ENCODE peak calls at places on chromosomes 4 and X, in ten cellular contexts. One of them, this sample, is unnamed.

GRCh38 chr4:177250056-177250696 is 59.5 kb upstream of the NEIL3 start:
- DNase-seq in MM.1S: no peak
- DNase-seq in neural progenitor cell: peak
- DNase-seq in colonic mucosa: peak
- DNase-seq in mammary epithelial cell: peak
- DNase-seq in H9: peak
- DNase-seq in fibroblast of lung: peak
- DNase-seq in DND-41: peak
- DNase-seq in HCT116: peak
- DNase-seq in IMR-90: peak
- DNase-seq in this sample: peak

GRCh38 chr4:187167126-187167525 is 443.5 kb upstream of the FAT1 start:
- DNase-seq in fibroblast of lung: no peak
- DNase-seq in neural progenitor cell: no peak
- DNase-seq in H9: no peak
- DNase-seq in MM.1S: no peak
- DNase-seq in mammary epithelial cell: no peak
- DNase-seq in HCT116: no peak
- DNase-seq in DND-41: no peak
- DNase-seq in colonic mucosa: peak
- DNase-seq in IMR-90: no peak
- DNase-seq in this sample: no peak

GRCh38 chr4:122542411-122543236 is 78.2 kb downstream of the IL21 start:
- DNase-seq in DND-41: no peak
- DNase-seq in neural progenitor cell: no peak
- DNase-seq in mammary epithelial cell: peak
- DNase-seq in HCT116: no peak
- DNase-seq in fibroblast of lung: peak
- DNase-seq in H9: no peak
- DNase-seq in IMR-90: peak
- DNase-seq in colonic mucosa: no peak
- DNase-seq in MM.1S: peak
- DNase-seq in this sample: no peak

GRCh38 chr4:15875663-15876460 is 62.7 kb downstream of the FGFBP1 start:
- DNase-seq in HCT116: no peak
- DNase-seq in mammary epithelial cell: peak
- DNase-seq in IMR-90: no peak
- DNase-seq in fibroblast of lung: no peak
- DNase-seq in colonic mucosa: no peak
- DNase-seq in H9: no peak
- DNase-seq in DND-41: no peak
- DNase-seq in neural progenitor cell: no peak
- DNase-seq in MM.1S: no peak
- DNase-seq in this sample: no peak

GRCh38 chrX:49072712-49073095 is 1.1 kb downstream of the PRAF2 start:
- DNase-seq in neural progenitor cell: no peak
- DNase-seq in IMR-90: no peak
- DNase-seq in colonic mucosa: no peak
- DNase-seq in H9: no peak
- DNase-seq in MM.1S: no peak
- DNase-seq in fibroblast of lung: no peak
- DNase-seq in mammary epithelial cell: no peak
- DNase-seq in DND-41: no peak
- DNase-seq in HCT116: no peak
- DNase-seq in this sample: no peak

GRCh38 chrX:98194036-98194435 is 1310.3 kb downstream of the RPA4 start:
- DNase-seq in HCT116: no peak
- DNase-seq in colonic mucosa: no peak
- DNase-seq in MM.1S: no peak
- DNase-seq in DND-41: no peak
- DNase-seq in mammary epithelial cell: no peak
- DNase-seq in neural progenitor cell: no peak
- DNase-seq in H9: no peak
- DNase-seq in IMR-90: no peak
- DNase-seq in fibroblast of lung: no peak
- DNase-seq in this sample: no peak

GRCh38 chr4:21655100-21655499 is 293.5 kb downstream of the KCNIP4 start:
- DNase-seq in colonic mucosa: no peak
- DNase-seq in H9: no peak
- DNase-seq in neural progenitor cell: no peak
- DNase-seq in fibroblast of lung: no peak
- DNase-seq in IMR-90: no peak
- DNase-seq in HCT116: no peak
- DNase-seq in MM.1S: no peak
- DNase-seq in DND-41: no peak
- DNase-seq in mammary epithelial cell: no peak
- DNase-seq in this sample: no peak

GRCh38 chr4:158605393-158605792 is 66.3 kb downstream of the C4orf46 start:
- DNase-seq in HCT116: no peak
- DNase-seq in H9: no peak
- DNase-seq in colonic mucosa: no peak
- DNase-seq in mammary epithelial cell: no peak
- DNase-seq in neural progenitor cell: no peak
- DNase-seq in DND-41: no peak
- DNase-seq in IMR-90: no peak
- DNase-seq in fibroblast of lung: no peak
- DNase-seq in MM.1S: no peak
- DNase-seq in this sample: no peak

GRCh38 chrX:133698298-133698697 is 283.0 kb upstream of the GPC4 start:
- DNase-seq in MM.1S: no peak
- DNase-seq in mammary epithelial cell: no peak
- DNase-seq in H9: no peak
- DNase-seq in HCT116: no peak
- DNase-seq in colonic mucosa: no peak
- DNase-seq in fibroblast of lung: peak
- DNase-seq in IMR-90: peak
- DNase-seq in neural progenitor cell: no peak
- DNase-seq in DND-41: no peak
- DNase-seq in this sample: no peak

GRCh38 chrX:100368167-100368566 is 41.9 kb downstream of the PCDH19 start:
- DNase-seq in HCT116: peak
- DNase-seq in mammary epithelial cell: peak
- DNase-seq in IMR-90: peak
- DNase-seq in neural progenitor cell: peak
- DNase-seq in H9: peak
- DNase-seq in MM.1S: peak
- DNase-seq in fibroblast of lung: no peak
- DNase-seq in DND-41: no peak
- DNase-seq in colonic mucosa: no peak
- DNase-seq in this sample: peak

GRCh38 chr4:183391204-183391603 is 53.2 kb upstream of the CDKN2AIP start:
- DNase-seq in HCT116: no peak
- DNase-seq in MM.1S: no peak
- DNase-seq in H9: no peak
- DNase-seq in fibroblast of lung: no peak
- DNase-seq in IMR-90: no peak
- DNase-seq in colonic mucosa: no peak
- DNase-seq in neural progenitor cell: no peak
- DNase-seq in DND-41: no peak
- DNase-seq in mammary epithelial cell: no peak
- DNase-seq in this sample: peak

GRCh38 chr4:52038109-52038912 is at the start of gene SGCB:
- DNase-seq in MM.1S: peak
- DNase-seq in HCT116: no peak
- DNase-seq in mammary epithelial cell: peak
- DNase-seq in H9: peak
- DNase-seq in colonic mucosa: peak
- DNase-seq in neural progenitor cell: peak
- DNase-seq in fibroblast of lung: peak
- DNase-seq in IMR-90: peak
- DNase-seq in DND-41: peak
- DNase-seq in this sample: peak

GRCh38 chrX:20205927-20206708 is 60.6 kb downstream of the RPS6KA3 start:
- DNase-seq in mammary epithelial cell: no peak
- DNase-seq in H9: no peak
- DNase-seq in HCT116: no peak
- DNase-seq in MM.1S: no peak
- DNase-seq in colonic mucosa: no peak
- DNase-seq in IMR-90: no peak
- DNase-seq in DND-41: no peak
- DNase-seq in fibroblast of lung: no peak
- DNase-seq in neural progenitor cell: no peak
- DNase-seq in this sample: no peak

GRCh38 chr4:31370866-31371465 is 650.8 kb downstream of the PCDH7 start:
- DNase-seq in HCT116: peak
- DNase-seq in MM.1S: peak
- DNase-seq in mammary epithelial cell: peak
- DNase-seq in colonic mucosa: no peak
- DNase-seq in neural progenitor cell: peak
- DNase-seq in H9: no peak
- DNase-seq in fibroblast of lung: peak
- DNase-seq in IMR-90: peak
- DNase-seq in DND-41: peak
- DNase-seq in this sample: no peak

GRCh38 chrX:105698386-105698785 is 124.0 kb upstream of the NRK start:
- DNase-seq in fibroblast of lung: no peak
- DNase-seq in mammary epithelial cell: no peak
- DNase-seq in neural progenitor cell: no peak
- DNase-seq in MM.1S: no peak
- DNase-seq in IMR-90: no peak
- DNase-seq in colonic mucosa: no peak
- DNase-seq in H9: no peak
- DNase-seq in HCT116: no peak
- DNase-seq in DND-41: no peak
- DNase-seq in this sample: no peak

GRCh38 chr4:6951880-6952381 is 42.3 kb downstream of the TBC1D14 start:
- DNase-seq in MM.1S: no peak
- DNase-seq in colonic mucosa: no peak
- DNase-seq in IMR-90: no peak
- DNase-seq in HCT116: no peak
- DNase-seq in fibroblast of lung: no peak
- DNase-seq in mammary epithelial cell: no peak
- DNase-seq in DND-41: no peak
- DNase-seq in neural progenitor cell: no peak
- DNase-seq in H9: no peak
- DNase-seq in this sample: peak
- H3K9ac ChIP-seq in MM.1S: no peak
- H3K9ac ChIP-seq in colonic mucosa: no peak
- H3K9ac ChIP-seq in IMR-90: no peak
- H3K9ac ChIP-seq in HCT116: no peak
- H3K9ac ChIP-seq in fibroblast of lung: no peak
- H3K9ac ChIP-seq in mammary epithelial cell: no peak
- H3K9ac ChIP-seq in DND-41: no peak
- H3K9ac ChIP-seq in neural progenitor cell: no peak
- H3K9ac ChIP-seq in H9: no peak
- H3K9ac ChIP-seq in this sample: peak

GRCh38 chrX:134752558-134752957 is 94.3 kb upstream of the PLAC1 start:
- DNase-seq in MM.1S: no peak
- DNase-seq in H9: no peak
- DNase-seq in DND-41: no peak
- DNase-seq in HCT116: no peak
- DNase-seq in IMR-90: peak
- DNase-seq in colonic mucosa: no peak
- DNase-seq in fibroblast of lung: no peak
- DNase-seq in mammary epithelial cell: no peak
- DNase-seq in neural progenitor cell: no peak
- DNase-seq in this sample: no peak

GRCh38 chrX:134758652-134759051 is 100.4 kb upstream of the PLAC1 start:
- DNase-seq in IMR-90: no peak
- DNase-seq in H9: no peak
- DNase-seq in DND-41: no peak
- DNase-seq in HCT116: no peak
- DNase-seq in colonic mucosa: no peak
- DNase-seq in MM.1S: no peak
- DNase-seq in mammary epithelial cell: no peak
- DNase-seq in fibroblast of lung: no peak
- DNase-seq in neural progenitor cell: no peak
- DNase-seq in this sample: no peak

GRCh38 chrX:134749651-134750450 is 91.6 kb upstream of the PLAC1 start:
- DNase-seq in fibroblast of lung: no peak
- DNase-seq in IMR-90: no peak
- DNase-seq in MM.1S: no peak
- DNase-seq in neural progenitor cell: no peak
- DNase-seq in H9: no peak
- DNase-seq in DND-41: no peak
- DNase-seq in HCT116: no peak
- DNase-seq in colonic mucosa: no peak
- DNase-seq in mammary epithelial cell: no peak
- DNase-seq in this sample: no peak

GRCh38 chrX:134753185-134754008 is 95.1 kb upstream of the PLAC1 start:
- DNase-seq in IMR-90: peak
- DNase-seq in fibroblast of lung: peak
- DNase-seq in H9: no peak
- DNase-seq in colonic mucosa: no peak
- DNase-seq in MM.1S: no peak
- DNase-seq in HCT116: no peak
- DNase-seq in DND-41: no peak
- DNase-seq in mammary epithelial cell: peak
- DNase-seq in neural progenitor cell: no peak
- DNase-seq in this sample: no peak
- TF ChIP-seq CTCF in IMR-90: peak
- TF ChIP-seq CTCF in fibroblast of lung: peak
- TF ChIP-seq CTCF in H9: peak
- TF ChIP-seq CTCF in colonic mucosa: no peak
- TF ChIP-seq CTCF in MM.1S: no peak
- TF ChIP-seq CTCF in HCT116: peak
- TF ChIP-seq CTCF in DND-41: no peak
- TF ChIP-seq CTCF in mammary epithelial cell: peak
- TF ChIP-seq CTCF in neural progenitor cell: no peak
- TF ChIP-seq CTCF in this sample: no peak

GRCh38 chr4:78145005-78145404 is 87.9 kb downstream of the FRAS1 start:
- DNase-seq in HCT116: no peak
- DNase-seq in mammary epithelial cell: no peak
- DNase-seq in H9: no peak
- DNase-seq in MM.1S: no peak
- DNase-seq in fibroblast of lung: no peak
- DNase-seq in colonic mucosa: no peak
- DNase-seq in neural progenitor cell: no peak
- DNase-seq in DND-41: no peak
- DNase-seq in IMR-90: no peak
- DNase-seq in this sample: no peak
- H3K9ac ChIP-seq in HCT116: no peak
- H3K9ac ChIP-seq in mammary epithelial cell: no peak
- H3K9ac ChIP-seq in H9: no peak
- H3K9ac ChIP-seq in MM.1S: no peak
- H3K9ac ChIP-seq in fibroblast of lung: no peak
- H3K9ac ChIP-seq in colonic mucosa: no peak
- H3K9ac ChIP-seq in neural progenitor cell: no peak
- H3K9ac ChIP-seq in DND-41: no peak
- H3K9ac ChIP-seq in IMR-90: no peak
- H3K9ac ChIP-seq in this sample: no peak

DNA sequence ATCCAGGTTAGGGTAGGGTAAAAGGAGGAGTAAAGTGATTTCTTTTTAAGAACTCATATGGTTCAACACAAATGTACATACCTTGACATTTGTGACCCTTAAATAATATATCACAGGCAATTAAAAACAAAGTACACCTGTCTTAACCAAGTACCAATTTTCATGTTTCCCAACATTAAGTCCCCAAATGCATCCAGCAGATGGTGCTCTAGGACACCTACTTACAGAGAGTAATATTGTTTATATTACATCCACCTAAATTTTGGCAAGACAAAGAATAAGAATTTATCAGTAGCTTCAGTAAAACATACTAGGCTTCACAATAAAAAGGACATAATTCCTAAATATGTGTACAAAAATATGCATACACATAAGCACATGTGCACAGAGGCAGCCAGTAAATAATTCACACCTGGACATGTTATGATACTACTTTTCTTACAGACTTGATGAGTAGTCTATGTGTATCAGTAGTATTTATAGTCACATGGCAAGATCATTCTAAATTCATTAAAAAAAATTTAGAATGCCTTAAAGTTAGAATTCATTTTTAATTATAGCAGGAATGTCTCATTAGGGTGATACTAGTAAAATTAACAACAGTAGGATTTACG is 219.7 kb downstream of the DCLK2 start:
- DNase-seq in mammary epithelial cell: peak
- DNase-seq in DND-41: peak
- DNase-seq in H9: no peak
- DNase-seq in fibroblast of lung: peak
- DNase-seq in MM.1S: peak
- DNase-seq in colonic mucosa: peak
- DNase-seq in neural progenitor cell: peak
- DNase-seq in HCT116: peak
- DNase-seq in IMR-90: peak
- DNase-seq in this sample: peak
- TF ChIP-seq CTCF in mammary epithelial cell: peak
- TF ChIP-seq CTCF in DND-41: peak
- TF ChIP-seq CTCF in H9: peak
- TF ChIP-seq CTCF in fibroblast of lung: peak
- TF ChIP-seq CTCF in MM.1S: peak
- TF ChIP-seq CTCF in colonic mucosa: peak
- TF ChIP-seq CTCF in neural progenitor cell: peak
- TF ChIP-seq CTCF in HCT116: peak
- TF ChIP-seq CTCF in IMR-90: peak
- TF ChIP-seq CTCF in this sample: peak